ENCODE peak calls at places on chromosomes 3 and 15, in five cellular contexts. H is AG08396, G is mesothelial cell of epicardium, V is T-helper 9 cell, Z is H7. Y is an unnamed sample.

GRCh38 chr3:170055209-170055608 is 17.4 kb downstream of the GPR160 start:
- DNase-seq in H (peak; percentile 34), G (no peak), V (no peak), Z (no peak), Y (no peak)

GRCh38 chr15:94259863-94260262 is 28.5 kb downstream of the MCTP2 start:
- DNase-seq in H (no peak), G (no peak), V (no peak), Z (no peak), Y (no peak)

GRCh38 chr3:72628065-72628464 is 220.2 kb downstream of the SHQ1 start:
- DNase-seq in H (no peak), G (peak; percentile 69), V (no peak), Z (no peak), Y (no peak)

GRCh38 chr3:101938262-101938847 is 89.0 kb downstream of the NFKBIZ start:
- DNase-seq in H (no peak), G (no peak), V (no peak), Z (no peak), Y (no peak)

GRCh38 chr15:50055333-50056278 is 63.4 kb downstream of the ATP8B4 start:
- DNase-seq in H (peak; percentile 8), G (no peak), V (no peak), Z (no peak), Y (no peak)

GRCh38 chr3:101532783-101533602 is 20.0 kb upstream of the SENP7 start:
- DNase-seq in H (no peak), G (no peak), V (no peak), Z (no peak), Y (no peak)

GRCh38 chr15:51076142-51076897 is 18.4 kb downstream of the TNFAIP8L3 start:
- DNase-seq in H (no peak), G (no peak), V (no peak), Z (no peak), Y (no peak)

GRCh38 chr15:60673918-60674558 is 195.1 kb upstream of the ICE2 start:
- DNase-seq in H (peak; percentile 66), G (no peak), V (no peak), Z (no peak), Y (no peak)

GRCh38 chr15:82843561-82843960 is 34.1 kb downstream of the WHAMM start:
- DNase-seq in H (no peak), G (no peak), V (no peak), Z (no peak), Y (no peak)

GRCh38 chr3:110495201-110495927 is 576.3 kb upstream of the NECTIN3 start:
- DNase-seq in H (no peak), G (no peak), V (no peak), Z (no peak), Y (no peak)

GRCh38 chr3:42518800-42519567 is 16.5 kb downstream of the VIPR1 start:
- DNase-seq in H (no peak), G (no peak), V (peak; percentile 51), Z (peak; percentile 87), Y (no peak)

GRCh38 chr3:189981668-189982067 is 139.0 kb downstream of the P3H2 start:
- DNase-seq in H (peak; percentile 77), G (no peak), V (no peak), Z (no peak), Y (no peak)

GRCh38 chr15:29920515-29920914 is 98.2 kb upstream of the TJP1 start:
- DNase-seq in H (no peak), G (no peak), V (no peak), Z (no peak), Y (no peak)

GRCh38 chr3:16907245-16907644 is 22.5 kb downstream of the PLCL2 start:
- DNase-seq in H (no peak), G (no peak), V (no peak), Z (no peak), Y (no peak)

GRCh38 chr3:177068967-177069366 is 128.3 kb downstream of the TBL1XR1 start:
- DNase-seq in H (no peak), G (no peak), V (no peak), Z (no peak), Y (no peak)

GRCh38 chr15:40922608-40923005 is 6.5 kb upstream of the DLL4 start:
- DNase-seq in H (no peak), G (no peak), V (no peak), Z (no peak), Y (no peak)

GRCh38 chr15:46297766-46298165 is 662.9 kb downstream of the SQOR start:
- DNase-seq in H (no peak), G (no peak), V (no peak), Z (no peak), Y (no peak)

GRCh38 chr15:45648521-45649200 is 13.8 kb downstream of the SQOR start:
- DNase-seq in H (peak; percentile 66), G (no peak), V (no peak), Z (no peak), Y (no peak)

GRCh38 chr15:54660356-54660755 is 536.4 kb downstream of the RSL24D1 start:
- DNase-seq in H (no peak), G (no peak), V (no peak), Z (no peak), Y (no peak)

GRCh38 chr3:187750041-187750512 is 4.8 kb upstream of the BCL6 start:
- DNase-seq in H (peak; percentile 35), G (peak; percentile 71), V (no peak), Z (peak; percentile 51), Y (peak; percentile 46)

GRCh38 chr3:58323795-58324674 is 8.7 kb upstream of the PXK start:
- DNase-seq in H (no peak), G (no peak), V (no peak), Z (no peak), Y (no peak)

GRCh38 chr15:87477759-87478687 is 778.5 kb downstream of the NTRK3 start:
- DNase-seq in H (peak; percentile 10), G (peak; percentile 42), V (no peak), Z (no peak), Y (peak; percentile 39)

GRCh38 chr15:45548753-45549520 is 26.4 kb upstream of the SLC30A4 start:
- DNase-seq in H (no peak), G (no peak), V (no peak), Z (no peak), Y (peak; percentile 79)

GRCh38 chr3:135034291-135034768 is 239.3 kb downstream of the EPHB1 start:
- DNase-seq in H (no peak), G (no peak), V (no peak), Z (no peak), Y (no peak)

GRCh38 chr3:69541823-69542264 is 156.0 kb upstream of the FRMD4B start:
- DNase-seq in H (no peak), G (no peak), V (no peak), Z (peak; percentile 73), Y (no peak)

GRCh38 chr3:71984843-71985594 is 200.1 kb upstream of the PROK2 start:
- DNase-seq in H (no peak), G (no peak), V (no peak), Z (no peak), Y (no peak)

GRCh38 chr15:37045859-37046318 is 54.5 kb downstream of the MEIS2 start:
- DNase-seq in H (no peak), G (no peak), V (no peak), Z (peak; percentile 25), Y (no peak)

Y was measured in NCI-H1048.